ENCODE peak calls at places on chromosomes 1 and 21, in six cellular contexts. K, T, Q, L, V and M are unnamed samples.

GRCh38 chr1:220887868-220888664 is 8.8 kb downstream of the HLX start:
- DNase-seq in K (no peak), T (no peak), Q (no peak), L (no peak), V (no peak), M (no peak)

GRCh38 chr1:54604572-54605370 is 18.6 kb downstream of the FAM151A start:
- DNase-seq in K (no peak), T (no peak), Q (no peak), L (no peak), V (no peak), M (no peak)

GRCh38 chr1:53625049-53625448 is 113.9 kb downstream of the GLIS1 start:
- DNase-seq in K (no peak), T (peak; percentile 44), Q (no peak), L (no peak), V (no peak), M (peak; percentile 59)

GRCh38 chr1:65193129-65193528 is 45.1 kb downstream of the AK4 start:
- DNase-seq in K (no peak), T (peak; percentile 42), Q (no peak), L (no peak), V (no peak), M (no peak)

GRCh38 chr21:24188511-24188910 is 1418.8 kb downstream of the MRPL39 start:
- DNase-seq in K (no peak), T (no peak), Q (no peak), L (no peak), V (no peak), M (no peak)

GRCh38 chr1:230424440-230425251 is 1.5 kb downstream of the PGBD5 start:
- DNase-seq in K (peak; percentile 16), T (no peak), Q (no peak), L (peak; percentile 31), V (no peak), M (no peak)

GRCh38 chr21:41472769-41473548 is 35.0 kb downstream of the TMPRSS2 start:
- DNase-seq in K (no peak), T (no peak), Q (no peak), L (no peak), V (no peak), M (no peak)

GRCh38 chr1:96721053-96721381 is 567 bp upstream of the PTBP2 start:
- DNase-seq in K (no peak), T (no peak), Q (no peak), L (no peak), V (no peak), M (no peak)

GRCh38 chr21:22020221-22020620 is 1022.0 kb downstream of the NCAM2 start:
- DNase-seq in K (no peak), T (no peak), Q (no peak), L (no peak), V (no peak), M (no peak)

GRCh38 chr1:89701746-89702241 is 68.9 kb downstream of the LRRC8C start:
- DNase-seq in K (no peak), T (peak; percentile 69), Q (no peak), L (no peak), V (no peak), M (no peak)

GRCh38 chr1:215660259-215660658 is 93.2 kb downstream of the KCTD3 start:
- DNase-seq in K (no peak), T (no peak), Q (no peak), L (peak; percentile 16), V (no peak), M (no peak)

GRCh38 chr1:194289569-194290266 is 1103.3 kb upstream of the B3GALT2 start:
- DNase-seq in K (peak; percentile 28), T (no peak), Q (no peak), L (no peak), V (no peak), M (no peak)

GRCh38 chr1:45945426-45945825 is 142.0 kb downstream of the MAST2 start:
- DNase-seq in K (no peak), T (peak; percentile 80), Q (no peak), L (no peak), V (no peak), M (no peak)

DNA sequence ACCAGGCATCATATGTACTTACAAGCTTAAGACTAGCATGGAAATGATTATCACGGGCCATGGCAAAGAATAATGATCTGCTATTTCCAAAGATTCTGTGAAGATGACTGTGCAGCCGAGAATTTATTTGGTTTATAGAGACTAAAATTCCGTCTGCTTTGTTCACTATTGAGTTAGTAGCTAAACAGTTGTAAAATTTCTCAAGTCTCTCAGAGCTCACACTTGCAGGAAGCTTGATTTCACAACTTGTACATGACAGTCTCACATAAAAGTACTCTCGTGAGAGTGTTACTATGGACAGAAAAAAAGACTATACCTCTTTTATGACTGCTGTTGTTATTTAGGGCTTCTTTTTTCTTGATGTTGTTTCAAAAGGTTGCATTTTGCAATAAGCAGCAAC is 24.7 kb downstream of the ST6GALNAC5 start:
- DNase-seq in K (no peak), T (peak; percentile 14), Q (no peak), L (no peak), V (no peak), M (no peak)
- H3K4me1 ChIP-seq in K (no peaks in the 10 kb centered on the region), T (no peaks in the 10 kb centered on the region), Q (no peaks in the 10 kb centered on the region), L (peaks cover 4% of the 10 kb centered on the region), V (no peaks in the 10 kb centered on the region), M (no peaks in the 10 kb centered on the region)

GRCh38 chr1:210230149-210230695 is 2.4 kb upstream of the SERTAD4 start:
- DNase-seq in K (no peak), T (no peak), Q (no peak), L (no peak), V (no peak), M (no peak)

GRCh38 chr1:210232524-210233215 is at the start of gene SERTAD4:
- DNase-seq in K (peak; percentile 64), T (peak; percentile 53), Q (peak; percentile 63), L (peak; percentile 79), V (peak; percentile 40), M (no peak)

GRCh38 chr1:210233216-210233494 is 559 bp downstream of the SERTAD4 start:
- DNase-seq in K (peak; percentile 32), T (no peak), Q (peak; percentile 52), L (peak; percentile 43), V (no peak), M (no peak)

GRCh38 chr1:210233495-210234253 is 1.1 kb downstream of the SERTAD4 start:
- DNase-seq in K (peak; percentile 62), T (peak; percentile 83), Q (peak; percentile 49), L (peak; percentile 73), V (peak; percentile 33), M (peak; percentile 33)

DNA sequence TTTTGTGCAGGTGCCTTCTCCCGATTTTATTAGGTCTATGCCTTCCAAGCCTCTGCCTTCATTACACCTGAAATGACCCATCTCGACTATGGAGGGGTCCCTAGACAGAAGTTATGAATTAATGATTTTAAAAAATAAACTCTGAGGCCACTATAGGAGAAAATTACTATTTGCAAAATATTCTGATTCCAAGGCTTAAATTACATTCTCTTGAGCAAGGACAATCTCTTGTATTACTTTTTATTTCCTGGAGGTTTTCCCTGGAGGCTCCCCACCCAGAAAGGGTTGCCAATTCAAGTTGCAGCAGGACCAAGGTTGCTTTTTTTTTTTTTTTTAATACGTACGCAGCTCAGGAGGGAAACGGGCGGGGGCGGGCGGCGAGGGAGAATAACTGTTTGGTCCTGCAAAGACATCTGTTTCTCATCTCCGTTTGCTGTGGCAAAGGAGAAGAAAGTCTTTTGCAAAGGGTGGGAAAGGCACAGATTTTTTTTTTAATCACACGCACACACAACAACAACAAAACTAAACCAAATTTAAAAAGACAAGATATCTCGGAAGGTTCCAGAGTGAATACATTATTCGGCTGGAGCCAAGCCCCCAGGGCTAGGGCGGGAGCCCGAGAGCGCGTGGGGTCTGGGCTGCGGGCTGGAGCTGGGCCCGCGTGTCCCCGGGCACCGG is 611 bp upstream of the SERTAD4 start:
- DNase-seq in K (peak; percentile 48), T (peak; percentile 66), Q (peak; percentile 46), L (peak; percentile 46), V (no peak), M (no peak)
- H3K4me3 ChIP-seq in K (no peak overlapping the region), T (no peak overlapping the region), Q (peak overlapping the region; percentile 68), L (peak overlapping the region; percentile 71), V (peak overlapping the region; percentile 59), M (peak overlapping the region; percentile 71)

GRCh38 chr1:19442150-19443096 is 42.9 kb downstream of the CAPZB start:
- DNase-seq in K (no peak), T (peak; percentile 38), Q (no peak), L (no peak), V (no peak), M (no peak)

GRCh38 chr1:19444399-19445021 is 40.8 kb downstream of the CAPZB start:
- DNase-seq in K (no peak), T (no peak), Q (no peak), L (no peak), V (no peak), M (no peak)

GRCh38 chr1:19441048-19441447 is 44.3 kb downstream of the CAPZB start:
- DNase-seq in K (no peak), T (no peak), Q (no peak), L (no peak), V (no peak), M (no peak)

GRCh38 chr1:19445417-19446342 is 39.7 kb downstream of the CAPZB start:
- DNase-seq in K (no peak), T (peak; percentile 74), Q (no peak), L (peak; percentile 61), V (peak; percentile 44), M (peak; percentile 66)

GRCh38 chr1:19443321-19443720 is 42.0 kb downstream of the CAPZB start:
- DNase-seq in K (no peak), T (no peak), Q (no peak), L (no peak), V (no peak), M (no peak)
- H3K4me1 ChIP-seq in K (peaks cover 32% of the 10 kb centered on the region), T (peaks cover 59% of the 10 kb centered on the region), Q (peaks cover 50% of the 10 kb centered on the region), L (peaks cover 52% of the 10 kb centered on the region), V (peaks cover 85% of the 10 kb centered on the region), M (peaks cover 80% of the 10 kb centered on the region)

DNA sequence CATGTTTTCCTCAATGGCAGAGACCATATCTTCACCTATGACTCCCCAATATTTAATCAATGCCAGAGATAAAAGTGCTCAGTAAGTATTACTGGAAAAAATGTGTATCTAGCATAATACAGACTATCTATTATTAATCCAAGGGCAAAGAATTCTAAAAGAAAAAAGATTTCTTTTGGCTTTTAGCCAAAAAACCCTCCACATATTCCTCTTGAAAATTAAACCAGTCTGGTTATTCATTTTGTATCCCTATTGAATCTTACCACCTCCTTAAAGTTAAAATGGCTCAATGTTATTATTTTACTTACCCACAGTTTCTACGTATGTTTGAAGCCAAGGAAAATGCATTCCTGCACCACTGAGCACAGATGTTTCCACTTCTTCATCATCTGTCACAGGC is 1.6 kb downstream of the TAF1A start:
- DNase-seq in K (no peak), T (no peak), Q (no peak), L (no peak), V (no peak), M (no peak)
- H3K4me3 ChIP-seq in K (no peak overlapping the region), T (no peak overlapping the region), Q (no peak overlapping the region), L (no peak overlapping the region), V (no peak overlapping the region), M (peak overlapping the region; percentile 90)

GRCh38 chr1:111216751-111217150 is 10.8 kb upstream of the CHI3L2 start:
- DNase-seq in K (no peak), T (no peak), Q (no peak), L (no peak), V (no peak), M (no peak)
- H3K4me1 ChIP-seq in K (no peaks in the 10 kb centered on the region), T (no peaks in the 10 kb centered on the region), Q (no peaks in the 10 kb centered on the region), L (peaks cover 28% of the 10 kb centered on the region), V (no peaks in the 10 kb centered on the region), M (no peaks in the 10 kb centered on the region)